ENCODE peak calls at places on chromosomes 1 and 21, in seven cellular contexts. Q, H, F, B, R, J and M are unnamed samples.

GRCh38 chr21:21007606-21008005 is 9.4 kb downstream of the NCAM2 start:
- DNase-seq in B (no peak), R (no peak), F (no peak), J (no peak), H (no peak), Q (no peak), M (no peak)

GRCh38 chr1:28592314-28593071 is 428 bp downstream of the RAB42 start:
- DNase-seq in H (peak; percentile 32), F (no peak), B (peak; percentile 71), R (no peak), Q (no peak), J (no peak), M (peak; percentile 50)

GRCh38 chr1:78340006-78340405 is 150.8 kb upstream of the PTGFR start:
- DNase-seq in R (no peak), Q (no peak), H (no peak), J (no peak), F (peak; percentile 90), B (no peak), M (no peak)

GRCh38 chr21:38333290-38334272 is 76.8 kb downstream of the KCNJ15 start:
- DNase-seq in H (no peak), Q (no peak), B (no peak), J (no peak), R (no peak), F (no peak), M (no peak)

GRCh38 chr1:168609133-168609715 is 32.8 kb downstream of the XCL1 start:
- DNase-seq in Q (no peak), B (no peak), R (no peak), J (peak; percentile 68), F (peak; percentile 34), H (no peak), M (no peak)

GRCh38 chr1:84570436-84571149 is 3.6 kb downstream of the CTBS start:
- DNase-seq in J (no peak), F (peak; percentile 23), Q (no peak), B (no peak), R (no peak), H (no peak), M (no peak)

GRCh38 chr21:29499734-29500343 is 201.1 kb downstream of the BACH1 start:
- DNase-seq in B (no peak), F (peak; percentile 67), H (no peak), Q (no peak), J (no peak), R (peak; percentile 21), M (no peak)

GRCh38 chr1:230425252-230426061 is 675 bp downstream of the PGBD5 start:
- DNase-seq in R (no peak), J (no peak), F (no peak), Q (no peak), B (no peak), H (no peak), M (peak; percentile 51)

GRCh38 chr1:155695107-155695506 is 6.2 kb downstream of the DAP3 start:
- DNase-seq in R (no peak), H (no peak), F (peak; percentile 48), B (no peak), Q (no peak), J (no peak), M (no peak)

GRCh38 chr21:16117851-16118592 is 388.2 kb downstream of the USP25 start:
- DNase-seq in J (no peak), B (no peak), F (peak; percentile 90), Q (no peak), R (no peak), H (no peak), M (no peak)

GRCh38 chr1:11568687-11569086 is 85.5 kb downstream of the FBXO2 start:
- DNase-seq in B (no peak), R (no peak), J (no peak), F (peak; percentile 15), H (no peak), Q (no peak), M (no peak)

GRCh38 chr1:41434748-41435449 is 49.6 kb downstream of the EDN2 start:
- DNase-seq in B (no peak), R (no peak), H (no peak), J (no peak), Q (no peak), F (no peak), M (peak; percentile 14)

GRCh38 chr1:1985375-1986050 is 18.1 kb downstream of the CFAP74 start:
- DNase-seq in H (no peak), J (no peak), B (no peak), Q (no peak), F (peak; percentile 13), R (no peak), M (no peak)

GRCh38 chr21:33033094-33033951 is 7.6 kb downstream of the OLIG2 start:
- DNase-seq in H (no peak), B (no peak), J (no peak), F (no peak), R (no peak), Q (no peak), M (no peak)

GRCh38 chr1:20266141-20266540 is 24.5 kb upstream of the VWA5B1 start:
- DNase-seq in J (no peak), R (no peak), Q (no peak), B (no peak), F (peak; percentile 47), H (no peak), M (no peak)

GRCh38 chr1:192794768-192795035 is 14.1 kb upstream of the RGS2 start:
- DNase-seq in Q (no peak), R (no peak), J (no peak), F (no peak), H (no peak), B (no peak), M (no peak)

GRCh38 chr1:13451399-13451965 is 41.2 kb downstream of the PRAMEF20 start:
- DNase-seq in B (no peak), J (no peak), F (peak; percentile 42), H (no peak), Q (no peak), R (no peak), M (no peak)

GRCh38 chr1:78092686-78093085 is 46.9 kb downstream of the GIPC2 start:
- DNase-seq in J (no peak), B (no peak), R (peak; percentile 23), F (peak; percentile 82), H (no peak), Q (no peak), M (no peak)

GRCh38 chr1:92118826-92119225 is 38.7 kb downstream of the BTBD8 start:
- DNase-seq in Q (no peak), H (no peak), R (no peak), J (no peak), B (no peak), F (peak; percentile 83), M (no peak)

GRCh38 chr21:27841084-27841483 is 874.2 kb upstream of the ADAMTS5 start:
- DNase-seq in B (no peak), J (no peak), Q (no peak), F (no peak), R (no peak), H (no peak), M (no peak)

GRCh38 chr1:101055623-101056022 is 30.0 kb upstream of the DPH5 start:
- DNase-seq in B (no peak), J (no peak), R (no peak), H (no peak), Q (no peak), F (no peak), M (no peak)

GRCh38 chr1:234699795-234700665 is 90.1 kb upstream of the IRF2BP2 start:
- DNase-seq in F (no peak), H (no peak), B (no peak), Q (no peak), R (no peak), J (no peak), M (no peak)

GRCh38 chr1:220278991-220279390 is 6.7 kb upstream of the RAB3GAP2 start:
- DNase-seq in B (no peak), R (no peak), J (no peak), Q (no peak), H (no peak), F (no peak), M (no peak)

GRCh38 chr1:153866045-153866850 is 56.5 kb downstream of the GATAD2B start:
- DNase-seq in H (no peak), Q (no peak), B (no peak), J (no peak), F (no peak), R (no peak), M (no peak)

DNA sequence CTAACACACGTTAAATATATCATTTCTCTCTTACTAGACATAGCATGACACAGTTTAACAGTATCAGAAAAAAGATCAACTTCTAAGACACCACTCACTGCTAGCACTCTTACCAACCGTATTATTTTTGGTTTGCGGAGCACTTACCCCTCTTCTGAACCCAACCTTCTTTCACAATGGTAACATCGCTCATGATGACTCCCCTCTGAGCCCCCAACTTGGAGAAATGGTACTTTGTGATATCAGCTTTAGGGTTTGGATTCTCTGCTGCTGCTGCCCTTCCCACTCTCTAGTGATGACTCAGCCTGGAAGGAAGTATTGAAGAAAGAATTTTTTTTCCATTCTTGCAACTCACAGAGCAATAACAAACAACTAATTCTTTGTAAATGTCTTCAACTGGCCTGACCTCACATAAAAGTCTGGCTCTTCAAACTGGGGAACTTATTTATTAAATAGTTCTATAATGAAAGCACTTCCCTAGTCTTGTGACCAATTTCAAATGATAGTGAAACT is 7.0 kb downstream of the AKT3 start:
- DNase-seq in J (no peak), H (no peak), R (peak; percentile 30), B (no peak), Q (no peak), F (peak; percentile 82), M (no peak)
- H3K27ac ChIP-seq in J (no peak overlapping the region), H (peak overlapping the region; percentile 31), R (peak overlapping the region; percentile 78), B (peak overlapping the region; percentile 44), Q (peak overlapping the region; percentile 2), F (peak overlapping the region; percentile 23), M (peak overlapping the region; percentile 8)

DNA sequence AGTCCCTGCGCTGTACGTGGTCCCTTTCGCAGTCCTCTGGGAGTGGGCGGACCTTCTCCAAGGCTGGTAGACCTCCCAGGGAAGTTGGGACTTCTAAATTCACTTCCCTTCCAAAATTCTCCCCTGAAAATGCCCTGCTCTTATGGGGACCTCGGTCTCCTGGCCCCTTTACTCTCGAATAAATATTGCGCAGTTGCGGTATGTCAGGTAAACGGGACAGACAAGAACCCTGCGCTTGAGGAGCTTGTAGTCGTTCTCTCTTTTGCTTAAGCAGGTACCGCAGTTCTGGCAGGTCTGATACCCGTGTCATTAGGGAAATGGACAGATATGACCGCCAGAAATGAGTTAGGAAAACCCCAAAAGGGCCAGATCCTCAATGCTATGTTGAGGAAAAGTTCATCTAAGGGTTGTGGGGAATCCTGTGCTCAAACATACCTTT is 561 bp downstream of the KIF2C start:
- DNase-seq in Q (no peak), H (no peak), R (no peak), B (no peak), F (peak; percentile 9), J (no peak), M (no peak)
- H3K27ac ChIP-seq in Q (no peak overlapping the region), H (peak overlapping the region; percentile 91), R (peak overlapping the region; percentile 83), B (no peak overlapping the region), F (peak overlapping the region; percentile 41), J (no peak overlapping the region), M (no peak overlapping the region)

DNA sequence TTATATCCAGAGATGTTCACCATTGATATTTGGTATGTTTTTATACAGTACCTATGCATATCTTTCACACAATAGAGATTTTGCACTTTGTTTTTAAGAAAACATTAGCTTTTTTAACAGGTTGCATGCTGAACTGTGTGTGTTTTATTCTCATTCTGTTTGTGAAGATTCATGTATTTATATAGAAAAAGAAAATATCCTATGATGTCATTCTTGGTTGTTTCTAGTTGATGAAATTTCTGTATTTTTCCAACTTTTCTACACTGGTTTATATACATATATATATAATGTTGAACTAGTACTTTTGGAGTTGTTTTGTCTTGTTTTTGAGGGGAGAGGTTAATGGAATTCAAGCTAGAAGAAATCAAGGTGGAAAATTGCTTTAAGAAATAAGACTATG is 143.8 kb downstream of the MATN1 start:
- DNase-seq in J (no peak), F (no peak), H (no peak), R (no peak), Q (no peak), B (no peak), M (no peak)
- H3K27ac ChIP-seq in J (no peak overlapping the region), F (no peak overlapping the region), H (no peak overlapping the region), R (no peak overlapping the region), Q (no peak overlapping the region), B (no peak overlapping the region), M (no peak overlapping the region)

GRCh38 chr21:36639769-36640168 is 59.1 kb upstream of the SIM2 start:
- DNase-seq in H (no peak), F (no peak), J (no peak), B (no peak), Q (no peak), R (no peak), M (no peak)
- H3K27ac ChIP-seq in H (no peak overlapping the region), F (peak overlapping the region; percentile 28), J (no peak overlapping the region), B (no peak overlapping the region), Q (no peak overlapping the region), R (no peak overlapping the region), M (no peak overlapping the region)